ENCODE peak calls at places on chromosomes 2 and 18, in four cellular contexts. R is left ventricle myocardium inferior, L is neural progenitor cell, P is aorta. V is an unnamed sample.

GRCh38 chr2:174778479-174778962 is 14.2 kb upstream of the CHRNA1 start:
- DNase-seq in L (no peak), R (peak; percentile 28), P (peak; percentile 76), V (peak; percentile 86)

GRCh38 chr18:3624818-3625716 is 175.1 kb downstream of the TGIF1 start:
- DNase-seq in L (no peak), P (peak; percentile 72), R (no peak), V (no peak)

GRCh38 chr2:134406311-134406710 is 152.4 kb downstream of the MGAT5 start:
- DNase-seq in L (no peak), R (no peak), P (no peak), V (no peak)

GRCh38 chr2:8993902-8994278 is 9.6 kb downstream of the MBOAT2 start:
- DNase-seq in L (no peak), P (no peak), R (no peak), V (no peak)

GRCh38 chr2:174325932-174326879 is 8.5 kb upstream of the SP9 start:
- DNase-seq in L (peak; percentile 67), R (no peak), P (peak; percentile 64), V (no peak)

GRCh38 chr2:226799211-226799975 is at the start of gene IRS1:
- DNase-seq in P (peak; percentile 83), L (peak; percentile 94), R (peak; percentile 74), V (peak; percentile 86)

GRCh38 chr18:42559292-42559691 is 556.2 kb downstream of the RIT2 start:
- DNase-seq in P (no peak), R (no peak), L (no peak), V (no peak)

GRCh38 chr2:212911011-212911410 is 240.4 kb downstream of the IKZF2 start:
- DNase-seq in P (no peak), R (no peak), L (no peak), V (no peak)

GRCh38 chr2:18209934-18210639 is 331.6 kb downstream of the KCNS3 start:
- DNase-seq in R (no peak), L (no peak), P (no peak), V (no peak)

GRCh38 chr2:104434363-104434792 is 419.5 kb upstream of the POU3F3 start:
- DNase-seq in P (no peak), L (peak; percentile 54), R (no peak), V (peak; percentile 59)

GRCh38 chr2:181070119-181070833 is 89.9 kb downstream of the UBE2E3 start:
- DNase-seq in P (no peak), L (no peak), R (no peak), V (no peak)

GRCh38 chr2:237904806-237905599 is 45.6 kb downstream of the RAMP1 start:
- DNase-seq in L (no peak), R (peak; percentile 67), P (peak; percentile 88), V (peak; percentile 82)

GRCh38 chr2:10557506-10558265 is 109.6 kb upstream of the ODC1 start:
- DNase-seq in L (no peak), P (no peak), R (no peak), V (no peak)

GRCh38 chr2:46849080-46849715 is 66.4 kb downstream of the MCFD2 start:
- DNase-seq in P (no peak), R (no peak), L (no peak), V (no peak)

GRCh38 chr2:173972636-173973035 is 7.5 kb upstream of the SP3 start:
- DNase-seq in R (no peak), P (no peak), L (no peak), V (no peak)

GRCh38 chr2:158619496-158619895 is 162.7 kb downstream of the PKP4 start:
- DNase-seq in L (peak; percentile 7), R (no peak), P (no peak), V (no peak)

GRCh38 chr18:515156-515815 is 14.8 kb upstream of the COLEC12 start:
- DNase-seq in L (no peak), P (no peak), R (no peak), V (no peak)

GRCh38 chr2:121128741-121129659 is 156.0 kb downstream of the TFCP2L1 start:
- DNase-seq in R (peak; percentile 36), L (peak; percentile 72), P (no peak), V (peak; percentile 80)

GRCh38 chr2:216936954-216937357 is 77.1 kb upstream of the TNP1 start:
- DNase-seq in L (no peak), P (no peak), R (peak; percentile 49), V (no peak)

GRCh38 chr2:191688934-191689695 is 11.2 kb downstream of the NABP1 start:
- DNase-seq in P (no peak), L (no peak), R (no peak), V (no peak)

GRCh38 chr2:16298866-16299265 is 358.5 kb downstream of the MYCN start:
- DNase-seq in L (no peak), P (no peak), R (no peak), V (no peak)

GRCh38 chr2:142834003-142834402 is 43.5 kb upstream of the KYNU start:
- DNase-seq in P (no peak), R (no peak), L (no peak), V (no peak)

GRCh38 chr2:215933141-215933540 is 80.2 kb downstream of the MREG start:
- DNase-seq in P (no peak), L (no peak), R (no peak), V (no peak)

GRCh38 chr2:120771556-120772208 is 36.0 kb downstream of the GLI2 start:
- DNase-seq in R (peak; percentile 51), P (peak; percentile 85), L (no peak), V (peak; percentile 60)

GRCh38 chr2:36982467-36982866 is 16.1 kb upstream of the STRN start:
- DNase-seq in L (no peak), P (no peak), R (no peak), V (no peak)

GRCh38 chr2:120729410-120730052 is 6.1 kb upstream of the GLI2 start:
- DNase-seq in P (no peak), L (no peak), R (no peak), V (no peak)

GRCh38 chr2:214649440-214650205 is 159.9 kb downstream of the BARD1 start:
- DNase-seq in L (no peak), P (no peak), R (no peak), V (no peak)

GRCh38 chr2:79511320-79511951 is 1.4 kb upstream of the CTNNA2 start:
- DNase-seq in P (no peak), R (no peak), L (peak; percentile 93), V (no peak)

GRCh38 chr2:131104487-131105155 is 515 bp upstream of the PLEKHB2 start:
- DNase-seq in L (no peak), P (peak; percentile 54), R (no peak), V (peak; percentile 81)

GRCh38 chr18:56983275-56983992 is 163.5 kb upstream of the BOD1L2 start:
- DNase-seq in R (no peak), P (no peak), L (no peak), V (no peak)

GRCh38 chr2:85162746-85163301 is 29.6 kb downstream of the TCF7L1 start:
- DNase-seq in P (no peak), L (peak; percentile 18), R (no peak), V (no peak)

GRCh38 chr2:10122500-10123280 is at the start of gene RRM2:
- DNase-seq in L (peak; percentile 98), P (peak; percentile 95), R (peak; percentile 91), V (peak; percentile 94)

GRCh38 chr2:234969329-234970157 is 17.7 kb downstream of the SH3BP4 start:
- DNase-seq in R (no peak), L (no peak), P (no peak), V (no peak)

GRCh38 chr2:118457956-118458355 is 369.7 kb downstream of the INSIG2 start:
- DNase-seq in R (no peak), L (no peak), P (no peak), V (no peak)
- H3K27ac ChIP-seq in R (no peak overlapping the region), L (no peak overlapping the region), P (no peak overlapping the region), V (no peak overlapping the region)

GRCh38 chr2:102107741-102108070 is 34.8 kb upstream of the IL1R1 start:
- DNase-seq in P (no peak), L (no peak), R (no peak), V (no peak)
- H3K4me3 ChIP-seq in P (no peak overlapping the region), L (no peak overlapping the region), R (no peak overlapping the region), V (no peak overlapping the region)

DNA sequence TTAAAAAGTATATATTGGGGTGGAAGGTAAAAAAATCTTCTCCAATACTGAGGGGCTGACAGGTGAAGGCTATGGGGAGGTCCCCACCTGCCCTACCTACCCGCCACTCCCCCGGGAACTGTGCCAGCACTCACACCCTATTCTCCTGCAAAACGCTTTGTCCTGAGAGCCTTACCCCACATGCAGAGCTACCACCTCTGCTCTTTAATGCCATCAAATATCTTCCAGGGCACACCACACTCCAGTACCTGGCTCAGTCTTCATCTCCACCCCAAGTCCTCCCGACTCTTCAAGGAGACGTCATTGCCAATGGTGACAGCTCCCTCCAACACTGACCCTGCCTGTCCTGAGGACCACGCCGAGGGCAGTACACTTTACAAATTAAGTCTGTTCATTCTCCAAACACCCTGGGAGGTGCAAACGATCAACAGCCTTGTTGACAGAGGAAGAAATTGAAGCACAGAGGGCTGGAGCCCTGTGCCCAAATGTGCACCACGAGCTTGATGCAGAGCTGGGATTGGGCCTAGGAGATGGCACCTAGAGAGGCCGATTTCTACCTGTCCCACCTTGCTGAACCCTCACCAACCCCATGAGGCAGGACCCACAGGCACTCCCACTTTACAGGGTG is 6.0 kb upstream of the GPR55 start:
- DNase-seq in R (no peak), P (no peak), L (no peak), V (no peak)
- H3K4me1 ChIP-seq in R (peaks cover 25% of the 10 kb centered on the region), P (no peaks in the 10 kb centered on the region), L (peaks cover 9% of the 10 kb centered on the region), V (no peaks in the 10 kb centered on the region)

GRCh38 chr2:3587432-3587831 is 7.5 kb upstream of the COLEC11 start:
- DNase-seq in R (no peak), L (no peak), P (no peak), V (no peak)

GRCh38 chr2:3587021-3587420 is 7.9 kb upstream of the COLEC11 start:
- DNase-seq in L (no peak), R (no peak), P (no peak), V (no peak)

GRCh38 chr2:3585239-3586109 is 9.4 kb upstream of the COLEC11 start:
- DNase-seq in L (no peak), P (peak; percentile 59), R (peak; percentile 73), V (no peak)

GRCh38 chr2:3584608-3585007 is 9.5 kb downstream of the RPS7 start:
- DNase-seq in L (no peak), P (no peak), R (no peak), V (no peak)

DNA sequence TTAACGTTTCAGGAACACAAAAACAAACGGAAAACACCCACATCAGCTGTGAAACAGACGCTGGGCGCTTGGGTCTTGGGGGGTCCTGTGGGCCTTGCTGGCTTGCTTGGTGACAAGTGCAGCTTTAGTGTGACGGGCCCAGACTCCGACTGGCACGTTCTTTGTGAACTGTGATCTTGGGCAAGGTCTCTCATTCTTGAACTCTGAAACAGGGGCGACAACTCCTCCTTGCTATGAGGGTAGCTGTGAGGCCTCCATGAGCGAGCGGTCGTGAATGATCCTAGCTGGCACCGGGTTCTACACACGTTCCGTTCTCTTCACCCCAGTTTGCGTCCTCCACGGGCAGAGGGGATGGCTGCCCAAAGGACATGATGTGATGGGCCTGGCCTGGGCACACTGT is 8.7 kb upstream of the COLEC11 start:
- DNase-seq in L (no peak), R (no peak), P (no peak), V (no peak)
- H3K27ac ChIP-seq in L (no peak overlapping the region), R (peak overlapping the region; percentile 87), P (no peak overlapping the region), V (peak overlapping the region; percentile 80)